ENCODE peak calls at places on chromosome 14, in seven cellular contexts. S is hippocampal formation; W is T-helper 9 cell; T is HT1080; X is GM10248; O is stimulated activated CD4-positive, alpha-beta T cell treated with anti-CD3 and anti-CD28 coated beads, TNF-alpha, amount 100 ng/mL, for 1 hour; H is NCI-H1694. D is an unnamed sample.
A peak's percentile ranks its signal among the peaks of the same experiment; 100 is the strongest.

GRCh38 chr14:56100556-56100955 is 17.7 kb upstream of the PELI2 start:
- DNase-seq in H (no peak), W (no peak), T (no peak), O (no peak), S (no peak), X (no peak), D (no peak)

GRCh38 chr14:96635850-96636249 is 133.7 kb downstream of the PAPOLA start:
- DNase-seq in T (peak; percentile 67), H (no peak), S (no peak), X (peak; percentile 10), O (no peak), W (no peak), D (peak; percentile 7)

GRCh38 chr14:27205036-27205435 is 607.2 kb upstream of the NOVA1 start:
- DNase-seq in H (no peak), W (no peak), S (no peak), O (no peak), T (no peak), X (no peak), D (no peak)

GRCh38 chr14:68135566-68135965 is 316.0 kb downstream of the RAD51B start:
- DNase-seq in O (no peak), S (no peak), H (no peak), W (no peak), T (no peak), X (no peak), D (no peak)

GRCh38 chr14:94411638-94412037 is 23.2 kb upstream of the SERPINA1 start:
- DNase-seq in W (no peak), T (no peak), O (no peak), S (no peak), X (no peak), H (no peak), D (no peak)

GRCh38 chr14:21428930-21429329 is 27.0 kb downstream of the CHD8 start:
- DNase-seq in H (peak; percentile 92), O (no peak), T (no peak), W (no peak), S (no peak), X (no peak), D (no peak)

GRCh38 chr14:95037273-95037672 is 120.1 kb downstream of the DICER1 start:
- DNase-seq in X (no peak), T (no peak), H (no peak), O (no peak), S (no peak), W (no peak), D (no peak)

GRCh38 chr14:100450049-100450448 is 126.9 kb downstream of the SLC25A47 start:
- DNase-seq in H (no peak), S (no peak), W (no peak), T (no peak), O (no peak), X (no peak), D (no peak)

GRCh38 chr14:35438910-35439713 is 34.6 kb upstream of the NFKBIA start:
- DNase-seq in X (peak; percentile 32), S (no peak), T (peak; percentile 6), H (no peak), O (no peak), W (no peak), D (no peak)

GRCh38 chr14:75831455-75831854 is 150.3 kb downstream of the TGFB3 start:
- DNase-seq in O (no peak), X (no peak), T (peak; percentile 78), W (peak; percentile 1), S (no peak), H (no peak), D (peak; percentile 76)

GRCh38 chr14:105315211-105315721 is 718 bp downstream of the PACS2 start:
- DNase-seq in O (no peak), T (no peak), W (peak; percentile 62), X (no peak), H (peak; percentile 35), S (no peak), D (no peak)

GRCh38 chr14:54226103-54226502 is 170.7 kb upstream of the CDKN3 start:
- DNase-seq in H (no peak), S (no peak), T (no peak), X (no peak), W (no peak), O (no peak), D (no peak)

D was measured in breast epithelium.